ENCODE peak calls at places on chromosomes 1 and 21, in five cellular contexts. B is pulmonary artery endothelial cell, R is T-helper 9 cell, P is ovary, Q is left kidney. G is an unnamed sample.

GRCh38 chr1:223233410-223234163 is 90.5 kb upstream of the TLR5 start:
- DNase-seq in P (no peak), Q (no peak), B (peak; percentile 72), R (no peak), G (no peak)

GRCh38 chr1:228390649-228391048 is 16.0 kb downstream of the TRIM11 start:
- DNase-seq in B (no peak), R (no peak), Q (no peak), P (no peak), G (no peak)

GRCh38 chr1:202697038-202697437 is 13.2 kb downstream of the SYT2 start:
- DNase-seq in B (no peak), R (no peak), Q (no peak), P (no peak), G (peak; percentile 45)

GRCh38 chr1:214727274-214727673 is 124.3 kb downstream of the CENPF start:
- DNase-seq in R (no peak), Q (peak; percentile 35), P (no peak), B (no peak), G (no peak)

GRCh38 chr1:37434292-37434907 is 40.0 kb upstream of the ZC3H12A start:
- DNase-seq in B (no peak), R (peak; percentile 65), Q (peak; percentile 73), P (peak; percentile 62), G (peak; percentile 37)

GRCh38 chr21:36104306-36105300 is 30.3 kb upstream of the CBR3 start:
- DNase-seq in Q (peak; percentile 95), P (no peak), B (no peak), R (peak; percentile 18), G (peak; percentile 43)

GRCh38 chr1:209823143-209824041 is 4.4 kb upstream of the UTP25 start:
- DNase-seq in R (no peak), Q (peak; percentile 65), P (no peak), B (peak; percentile 87), G (no peak)

GRCh38 chr1:11053758-11054137 is 6.1 kb downstream of the SRM start:
- DNase-seq in B (no peak), P (peak; percentile 55), Q (peak; percentile 77), R (no peak), G (no peak)

GRCh38 chr1:23575226-23575810 is 16.0 kb upstream of the ID3 start:
- DNase-seq in B (no peak), P (no peak), Q (no peak), R (no peak), G (no peak)

GRCh38 chr1:227316456-227316855 is 1.8 kb downstream of the CDC42BPA start:
- DNase-seq in R (no peak), Q (no peak), P (no peak), B (no peak), G (no peak)

GRCh38 chr1:101506541-101507164 is 269.8 kb downstream of the S1PR1 start:
- DNase-seq in B (no peak), Q (peak; percentile 70), R (peak; percentile 22), P (no peak), G (no peak)

GRCh38 chr1:203754455-203754864 is 10.5 kb upstream of the LAX1 start:
- DNase-seq in P (no peak), R (no peak), B (no peak), Q (no peak), G (no peak)

GRCh38 chr1:17661546-17662157 is 93.5 kb upstream of the ACTL8 start:
- DNase-seq in P (peak; percentile 64), R (peak; percentile 40), B (no peak), Q (peak; percentile 81), G (peak; percentile 80)

GRCh38 chr1:214416417-214417212 is 134.8 kb downstream of the PTPN14 start:
- DNase-seq in R (no peak), B (no peak), P (no peak), Q (no peak), G (no peak)

GRCh38 chr1:228016181-228016510 is 9.3 kb downstream of the WNT3A start:
- DNase-seq in P (no peak), R (no peak), Q (no peak), B (no peak), G (no peak)

GRCh38 chr1:179476484-179476883 is 99.3 kb downstream of the NPHS2 start:
- DNase-seq in R (no peak), Q (no peak), P (no peak), B (no peak), G (no peak)

GRCh38 chr1:41758904-41759548 is 159.7 kb downstream of the HIVEP3 start:
- DNase-seq in Q (no peak), B (no peak), R (no peak), P (no peak), G (no peak)

GRCh38 chr1:201325678-201326060 is 42.4 kb downstream of the PKP1 start:
- DNase-seq in B (no peak), Q (no peak), P (no peak), R (no peak), G (no peak)

GRCh38 chr1:234893725-234894630 is 234.7 kb downstream of the TOMM20 start:
- DNase-seq in B (peak; percentile 91), P (no peak), R (no peak), Q (no peak), G (no peak)

GRCh38 chr1:226649780-226650179 is 89.3 kb downstream of the ITPKB start:
- DNase-seq in R (no peak), Q (no peak), B (no peak), P (no peak), G (no peak)

GRCh38 chr1:23691499-23692307 is at the start of gene RPL11:
- DNase-seq in P (peak; percentile 92), B (peak; percentile 88), R (peak; percentile 75), Q (peak; percentile 97), G (peak; percentile 96)

GRCh38 chr1:244807138-244807537 is 28.3 kb upstream of the COX20 start:
- DNase-seq in Q (no peak), B (no peak), R (no peak), P (no peak), G (no peak)

GRCh38 chr21:31337991-31338891 is 5.8 kb downstream of the TIAM1 start:
- DNase-seq in Q (peak; percentile 52), R (no peak), P (no peak), B (no peak), G (no peak)

GRCh38 chr1:220528679-220529529 is 968 bp downstream of the MARK1 start:
- DNase-seq in R (no peak), Q (peak; percentile 69), P (no peak), B (no peak), G (peak; percentile 46)

GRCh38 chr1:89363196-89363595 is 663 bp upstream of the GBP6 start:
- DNase-seq in Q (no peak), P (no peak), B (no peak), R (no peak), G (no peak)

GRCh38 chr21:40433575-40433974 is 413.4 kb downstream of the DSCAM start:
- DNase-seq in Q (no peak), R (no peak), P (no peak), B (no peak), G (no peak)

GRCh38 chr1:64077281-64077940 is 126.0 kb upstream of the UBE2U start:
- DNase-seq in R (no peak), B (no peak), P (no peak), Q (peak; percentile 15), G (no peak)

GRCh38 chr1:183633676-183634343 is 1.8 kb downstream of the ARPC5 start:
- DNase-seq in Q (peak; percentile 75), P (no peak), B (peak; percentile 63), R (no peak), G (no peak)

GRCh38 chr1:226797151-226797550 is 58.1 kb upstream of the ITPKB start:
- DNase-seq in Q (no peak), P (no peak), R (no peak), B (no peak), G (no peak)

G was measured in tibial artery.